ENCODE peak calls at places on chromosomes 5 and 9, in five cellular contexts. D is IMR-90, P is neuronal stem cell, L is mesenchymal stem cell, N is H1. R is an unnamed sample.

GRCh38 chr5:180291234-180291940 is 496 bp downstream of the MAPK9 start:
- DNase-seq in L (peak), D (no peak), N (no peak), P (no peak), R (peak)

GRCh38 chr5:140710899-140711552 is 10.8 kb downstream of the ZMAT2 start:
- DNase-seq in N (peak), L (peak), P (peak), D (peak), R (peak)

GRCh38 chr9:134169166-134169565 is 4.8 kb upstream of the RNU6ATAC start:
- DNase-seq in L (no peak), D (no peak), P (no peak), N (no peak), R (no peak)

GRCh38 chr5:31479706-31480105 is 52.2 kb downstream of the DROSHA start:
- DNase-seq in L (no peak), P (no peak), D (no peak), N (no peak), R (no peak)

GRCh38 chr9:83281306-83282255 is 218.6 kb upstream of the RASEF start:
- DNase-seq in L (peak), N (no peak), D (no peak), P (no peak), R (peak)

GRCh38 chr5:111810087-111810486 is 53.1 kb upstream of the NREP start:
- DNase-seq in D (no peak), L (no peak), N (no peak), P (no peak), R (no peak)

GRCh38 chr5:107478068-107478641 is 192.6 kb downstream of the EFNA5 start:
- DNase-seq in D (no peak), L (peak), P (no peak), N (no peak), R (no peak)

GRCh38 chr9:19229725-19230355 is 653 bp upstream of the DENND4C start:
- DNase-seq in N (peak), P (no peak), L (peak), D (no peak), R (peak)

GRCh38 chr9:70569070-70569772 is 154.8 kb upstream of the KLF9 start:
- DNase-seq in N (no peak), P (no peak), D (peak), L (peak), R (no peak)

GRCh38 chr5:42749020-42749419 is 7.6 kb upstream of the CCDC152 start:
- DNase-seq in L (no peak), D (peak), N (no peak), P (no peak), R (no peak)

GRCh38 chr9:136645903-136646754 is 16.6 kb upstream of the EGFL7 start:
- DNase-seq in N (no peak), D (no peak), P (no peak), L (no peak), R (no peak)

GRCh38 chr9:136482793-136483588 is at the start of gene SEC16A:
- DNase-seq in D (peak), N (peak), L (peak), P (peak), R (peak)

GRCh38 chr5:44506561-44506960 is 117.3 kb upstream of the FGF10 start:
- DNase-seq in D (no peak), N (no peak), L (no peak), P (no peak), R (peak)

GRCh38 chr9:83235524-83235923 is 172.6 kb upstream of the RASEF start:
- DNase-seq in N (peak), P (no peak), L (no peak), D (no peak), R (peak)

GRCh38 chr9:133130721-133131244 is 9.7 kb upstream of the RALGDS start:
- DNase-seq in D (no peak), P (no peak), N (no peak), L (no peak), R (no peak)

GRCh38 chr5:144361406-144361805 is 190.7 kb downstream of the KCTD16 start:
- DNase-seq in D (peak), P (no peak), N (no peak), L (no peak), R (no peak)

GRCh38 chr5:125227333-125228075 is 481.1 kb upstream of the ZNF608 start:
- DNase-seq in N (no peak), P (peak), L (peak), D (peak), R (peak)

GRCh38 chr5:57368010-57368409 is 114.6 kb downstream of the ACTBL2 start:
- DNase-seq in L (no peak), N (no peak), P (no peak), D (peak), R (no peak)

GRCh38 chr9:38181866-38182265 is 112.8 kb upstream of the SHB start:
- DNase-seq in N (no peak), P (no peak), D (no peak), L (no peak), R (no peak)

GRCh38 chr9:71819115-71819739 is 50.9 kb upstream of the CEMIP2 start:
- DNase-seq in P (peak), N (no peak), L (peak), D (peak), R (no peak)

GRCh38 chr9:136403915-136404800 is 4.2 kb upstream of the SNAPC4 start:
- DNase-seq in P (no peak), D (no peak), L (no peak), N (no peak), R (no peak)

GRCh38 chr9:126057461-126057860 is 269.2 kb upstream of the MVB12B start:
- DNase-seq in N (no peak), D (no peak), P (no peak), L (no peak), R (no peak)
- H3K4me2 ChIP-seq in N (no peak), D (no peak), P (no peak), L (no peak), R (no peak)

GRCh38 chr9:86645303-86645702 is 291.1 kb upstream of the TUT7 start:
- DNase-seq in N (no peak), D (no peak), L (no peak), P (peak), R (no peak)

GRCh38 chr9:86639899-86640379 is 285.7 kb upstream of the TUT7 start:
- DNase-seq in P (no peak), D (no peak), N (no peak), L (no peak), R (peak)

GRCh38 chr9:86641970-86642369 is 287.8 kb upstream of the TUT7 start:
- DNase-seq in N (no peak), L (no peak), D (no peak), P (no peak), R (no peak)

GRCh38 chr9:86644315-86645034 is 290.3 kb upstream of the TUT7 start:
- DNase-seq in P (peak), L (no peak), N (no peak), D (no peak), R (peak)

GRCh38 chr9:86642721-86643120 is 288.5 kb upstream of the TUT7 start:
- DNase-seq in L (no peak), P (no peak), D (no peak), N (no peak), R (peak)
- H3K23ac ChIP-seq in L (no peak), P (no peak), D (no peak), N (no peak), R (no peak)

GRCh38 chr9:96418074-96418919 is at the start of gene ZNF367:
- DNase-seq in P (peak), N (peak), L (peak), D (peak), R (peak)
- H2BK15ac ChIP-seq in P (peak), N (peak), L (no peak), D (peak), R (no peak)

DNA sequence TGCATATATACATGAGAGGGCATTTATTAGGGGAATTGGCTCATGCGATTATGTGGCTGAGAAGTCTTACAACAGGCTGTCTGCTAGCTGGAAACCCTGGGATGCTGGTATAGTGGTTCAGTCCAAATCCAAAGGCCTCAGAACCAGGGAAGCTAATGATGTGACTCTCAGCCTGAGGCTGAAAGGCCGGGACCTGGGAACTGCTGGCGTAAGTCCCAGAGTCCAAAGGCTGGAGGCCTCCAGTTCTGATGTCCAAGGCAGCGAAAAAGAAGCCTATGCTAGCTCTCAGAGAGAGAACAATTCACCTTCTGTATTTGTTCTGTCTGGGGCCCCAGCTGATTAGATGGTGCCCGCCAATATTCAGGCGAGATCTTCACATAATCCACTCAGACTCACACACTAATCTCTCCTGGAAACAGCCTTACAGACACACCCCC is 84.1 kb downstream of the KIAA1958 start:
- DNase-seq in N (no peak), P (no peak), D (no peak), L (no peak), R (no peak)
- H3K4me2 ChIP-seq in N (no peak), P (no peak), D (no peak), L (no peak), R (no peak)

GRCh38 chr9:131773911-131774379 is 34.1 kb upstream of the RAPGEF1 start:
- DNase-seq in L (peak), P (peak), N (no peak), D (peak), R (peak)

GRCh38 chr9:131772940-131773339 is 33.1 kb upstream of the RAPGEF1 start:
- DNase-seq in P (no peak), D (no peak), L (no peak), N (no peak), R (no peak)

GRCh38 chr9:131774636-131775035 is 34.8 kb upstream of the RAPGEF1 start:
- DNase-seq in L (no peak), N (no peak), D (no peak), P (no peak), R (no peak)

GRCh38 chr9:131776036-131776435 is 36.2 kb upstream of the RAPGEF1 start:
- DNase-seq in L (no peak), P (no peak), N (no peak), D (no peak), R (no peak)

DNA sequence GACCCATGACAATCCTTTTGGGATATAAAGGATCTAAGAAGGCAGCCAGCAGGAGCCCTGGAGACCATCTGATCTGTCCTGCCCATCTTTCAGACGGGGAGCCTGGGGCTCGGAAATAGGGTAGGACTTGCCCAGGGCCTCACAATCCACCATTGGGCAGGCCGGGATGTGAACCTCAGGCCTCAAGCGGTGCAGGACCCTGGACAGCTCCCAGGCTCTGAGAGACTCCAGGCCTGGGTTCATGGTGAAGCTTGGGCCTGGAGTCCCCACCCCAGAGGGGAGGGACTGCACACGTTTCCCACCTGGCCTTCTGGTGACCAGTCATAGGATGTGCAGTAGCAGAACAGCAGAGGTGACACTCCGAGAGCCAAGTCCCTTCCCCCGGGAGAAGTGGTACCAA is 36.6 kb upstream of the RAPGEF1 start:
- DNase-seq in P (peak), D (peak), L (peak), N (no peak), R (peak)
- H3K23ac ChIP-seq in P (no peak), D (no peak), L (no peak), N (no peak), R (no peak)

DNA sequence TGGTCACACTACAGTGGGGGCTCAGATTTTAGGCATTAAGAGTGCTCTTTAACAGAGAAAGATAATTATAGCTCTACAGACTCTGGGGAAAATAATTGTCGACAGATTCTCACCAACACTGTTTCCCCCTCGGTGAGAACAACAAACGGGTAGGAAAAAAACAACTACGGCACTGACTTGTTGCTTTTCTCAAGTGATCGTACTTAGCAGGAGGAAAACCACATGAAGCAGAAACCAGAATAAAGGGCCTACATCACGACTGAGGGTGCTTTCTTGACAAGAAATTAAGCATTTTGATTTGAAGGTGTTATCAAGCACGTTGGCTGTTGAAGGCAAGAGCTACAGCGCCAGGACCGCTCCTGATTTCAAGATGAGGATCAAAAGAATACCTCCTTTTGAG is 27.2 kb upstream of the CER1 start:
- DNase-seq in N (no peak), L (no peak), D (no peak), P (no peak), R (no peak)
- H2BK15ac ChIP-seq in N (no peak), L (no peak), D (no peak), P (no peak), R (peak)

GRCh38 chr5:119270121-119270565 is 85.7 kb upstream of the TNFAIP8 start:
- DNase-seq in P (no peak), D (no peak), N (no peak), L (no peak), R (no peak)
- H3K4me2 ChIP-seq in P (no peak), D (peak), N (no peak), L (peak), R (no peak)

GRCh38 chr5:84016090-84016489 is 295.4 kb upstream of the HAPLN1 start:
- DNase-seq in N (no peak), P (no peak), L (peak), D (peak), R (no peak)
- H3K23ac ChIP-seq in N (no peak), P (no peak), L (no peak), D (peak), R (no peak)

R was measured in mesendoderm.